ENCODE peak calls at places on chromosome 14, in four cellular contexts. R, C, B and F are unnamed samples.

GRCh38 chr14:98167253-98167652 is 1104.7 kb downstream of the BCL11B start:
- DNase-seq in R (no peak), C (no peak), B (no peak), F (no peak)

GRCh38 chr14:58073516-58073915 is 78.5 kb downstream of the ARMH4 start:
- DNase-seq in R (no peak), C (no peak), B (no peak), F (no peak)

GRCh38 chr14:22981090-22982012 is 1.0 kb downstream of the AJUBA start:
- DNase-seq in R (peak; percentile 52), C (peak; percentile 33), B (no peak), F (no peak)

GRCh38 chr14:82009993-82010392 is 476.3 kb upstream of the SEL1L start:
- DNase-seq in R (no peak), C (no peak), B (no peak), F (no peak)

GRCh38 chr14:61350427-61350826 is 29.0 kb downstream of the PRKCH start:
- DNase-seq in R (no peak), C (no peak), B (no peak), F (no peak)

GRCh38 chr14:59482471-59483331 is 1.5 kb downstream of the L3HYPDH start:
- DNase-seq in R (peak; percentile 83), C (peak; percentile 21), B (no peak), F (peak; percentile 38)

GRCh38 chr14:69997849-69998248 is 118.6 kb downstream of the SMOC1 start:
- DNase-seq in R (peak; percentile 87), C (peak; percentile 29), B (peak; percentile 65), F (no peak)

GRCh38 chr14:98162829-98163228 is 1109.2 kb downstream of the BCL11B start:
- DNase-seq in R (no peak), C (no peak), B (no peak), F (no peak)

GRCh38 chr14:23357261-23357660 is 4.6 kb upstream of the SLC22A17 start:
- DNase-seq in R (no peak), C (no peak), B (no peak), F (no peak)

GRCh38 chr14:105070760-105071137 is 5.5 kb upstream of the GPR132 start:
- DNase-seq in R (no peak), C (no peak), B (no peak), F (no peak)

GRCh38 chr14:81435578-81436295 is 35.6 kb upstream of the STON2 start:
- DNase-seq in R (peak; percentile 26), C (peak; percentile 43), B (peak; percentile 41), F (peak; percentile 46)

GRCh38 chr14:22610931-22611330 is 12.8 kb downstream of the ABHD4 start:
- DNase-seq in R (no peak), C (no peak), B (no peak), F (no peak)

GRCh38 chr14:95104911-95105310 is 52.4 kb downstream of the DICER1 start:
- DNase-seq in R (no peak), C (no peak), B (no peak), F (no peak)

GRCh38 chr14:94009767-94010166 is 12.7 kb downstream of the CCDC197 start:
- DNase-seq in R (no peak), C (no peak), B (no peak), F (no peak)

GRCh38 chr14:71011479-71011878 is 104.2 kb downstream of the PCNX1 start:
- DNase-seq in R (no peak), C (no peak), B (no peak), F (no peak)

GRCh38 chr14:36844443-36844842 is 182.8 kb downstream of the PAX9 start:
- DNase-seq in R (no peak), C (no peak), B (no peak), F (no peak)

GRCh38 chr14:105840266-105841021 is 314.1 kb downstream of the TMEM121 start:
- DNase-seq in R (no peak), C (no peak), B (no peak), F (no peak)

GRCh38 chr14:68546839-68547238 is 246.0 kb downstream of the ZFP36L1 start:
- DNase-seq in R (peak; percentile 25), C (no peak), B (no peak), F (no peak)

GRCh38 chr14:68548194-68549056 is 244.4 kb downstream of the ZFP36L1 start:
- DNase-seq in R (peak; percentile 89), C (peak; percentile 95), B (peak; percentile 48), F (peak; percentile 96)

GRCh38 chr14:68549057-68549421 is 243.8 kb downstream of the ZFP36L1 start:
- DNase-seq in R (peak; percentile 73), C (peak; percentile 57), B (no peak), F (peak; percentile 25)

GRCh38 chr14:68549966-68550705 is 242.7 kb downstream of the ZFP36L1 start:
- DNase-seq in R (peak; percentile 50), C (no peak), B (no peak), F (no peak)

DNA sequence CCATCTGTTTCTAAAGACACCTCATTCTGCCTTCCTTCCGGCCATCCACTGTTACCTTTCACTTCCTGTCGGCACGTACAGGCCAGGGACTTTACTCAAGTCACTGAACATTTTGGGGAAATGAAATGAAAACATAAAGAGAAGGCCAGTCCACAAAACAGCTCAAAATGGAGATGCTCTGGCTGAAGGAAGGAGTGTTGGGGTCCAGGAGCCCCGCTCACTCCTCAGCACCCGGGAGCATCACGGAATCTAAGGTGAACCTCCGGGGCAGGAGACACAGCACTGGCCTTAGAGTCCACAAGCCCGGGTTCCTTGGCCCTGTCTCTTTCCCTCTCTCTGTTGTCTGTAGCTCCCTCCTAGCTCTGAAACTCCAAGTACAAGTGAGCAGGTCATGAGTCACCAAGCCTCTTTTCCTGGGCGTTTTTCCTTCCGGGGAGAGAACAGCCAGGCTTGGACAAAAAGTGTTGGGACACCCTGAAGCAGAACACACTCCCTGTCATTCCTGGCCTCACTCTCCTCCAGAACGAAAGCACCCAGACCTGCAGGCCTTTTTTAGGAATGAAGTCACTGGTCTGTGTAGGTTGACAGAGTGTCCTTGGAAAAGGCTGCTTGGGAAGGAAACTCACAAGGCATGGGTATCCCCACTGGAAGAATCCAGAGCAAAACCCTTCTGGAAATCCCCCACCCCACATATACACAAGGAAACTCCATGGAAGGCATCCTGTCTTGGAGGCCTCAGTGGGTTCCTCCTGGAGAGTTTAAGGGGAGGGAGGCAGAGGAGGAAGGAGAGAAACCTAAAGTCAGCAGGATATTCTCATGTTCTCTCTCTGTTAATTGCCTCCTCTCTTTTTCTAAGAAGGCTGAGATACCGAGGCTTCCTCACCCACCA is 245.3 kb downstream of the ZFP36L1 start:
- DNase-seq in R (peak; percentile 83), C (peak; percentile 75), B (peak; percentile 41), F (peak; percentile 67)
- TF ChIP-seq POLR2A in R (no peak), C (peak; percentile 43), B (no peak), F (no peak)

DNA sequence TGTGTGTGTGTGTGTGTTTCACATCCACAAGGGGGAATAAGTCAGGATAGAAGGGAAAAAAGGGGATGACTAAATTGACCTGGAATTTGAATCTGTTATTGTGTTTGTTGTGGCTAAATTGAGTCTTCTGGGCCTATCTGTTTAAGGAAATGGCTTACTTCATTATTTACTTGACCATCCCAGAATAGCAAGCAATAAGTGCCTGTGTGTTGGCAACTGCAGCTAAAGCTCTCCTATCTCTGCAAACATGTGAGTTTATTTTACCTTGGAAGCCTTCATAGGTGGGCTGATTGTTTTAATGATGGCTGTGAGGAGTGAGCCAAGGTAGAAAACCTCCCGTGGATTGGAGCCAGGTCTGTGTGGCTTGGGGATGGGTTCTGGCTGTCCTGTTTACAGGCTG is 85.2 kb downstream of the SLC24A4 start:
- DNase-seq in R (no peak), C (no peak), B (no peak), F (no peak)
- H3K27ac ChIP-seq in R (no peak overlapping the region), C (no peak overlapping the region), B (peak overlapping the region; percentile 53), F (no peak overlapping the region)

DNA sequence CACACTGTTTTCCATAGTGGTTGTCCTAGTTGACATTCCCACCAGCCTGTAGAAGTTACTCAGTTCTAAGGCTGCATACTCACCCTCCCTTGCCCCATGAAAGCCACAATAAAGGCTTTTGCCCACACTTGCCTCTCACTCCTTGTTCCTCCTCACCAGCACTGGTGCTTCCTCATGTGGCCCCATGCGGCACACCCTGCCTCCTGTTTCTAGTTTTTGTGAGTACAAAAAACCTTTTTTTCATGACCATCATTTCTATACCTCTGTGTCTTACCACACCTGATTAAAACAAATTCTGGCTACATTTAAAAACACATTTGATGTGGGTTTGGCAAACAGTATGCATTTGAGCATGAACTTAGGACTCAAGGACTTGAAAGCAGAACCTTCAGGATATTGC is 40.7 kb upstream of the RIN3 start:
- DNase-seq in R (no peak), C (no peak), B (no peak), F (peak; percentile 14)
- H3K4me1 ChIP-seq in R (peaks cover 42% of the 10 kb centered on the region), C (peaks cover 1% of the 10 kb centered on the region), B (no peaks in the 10 kb centered on the region), F (peaks cover 3% of the 10 kb centered on the region)

DNA sequence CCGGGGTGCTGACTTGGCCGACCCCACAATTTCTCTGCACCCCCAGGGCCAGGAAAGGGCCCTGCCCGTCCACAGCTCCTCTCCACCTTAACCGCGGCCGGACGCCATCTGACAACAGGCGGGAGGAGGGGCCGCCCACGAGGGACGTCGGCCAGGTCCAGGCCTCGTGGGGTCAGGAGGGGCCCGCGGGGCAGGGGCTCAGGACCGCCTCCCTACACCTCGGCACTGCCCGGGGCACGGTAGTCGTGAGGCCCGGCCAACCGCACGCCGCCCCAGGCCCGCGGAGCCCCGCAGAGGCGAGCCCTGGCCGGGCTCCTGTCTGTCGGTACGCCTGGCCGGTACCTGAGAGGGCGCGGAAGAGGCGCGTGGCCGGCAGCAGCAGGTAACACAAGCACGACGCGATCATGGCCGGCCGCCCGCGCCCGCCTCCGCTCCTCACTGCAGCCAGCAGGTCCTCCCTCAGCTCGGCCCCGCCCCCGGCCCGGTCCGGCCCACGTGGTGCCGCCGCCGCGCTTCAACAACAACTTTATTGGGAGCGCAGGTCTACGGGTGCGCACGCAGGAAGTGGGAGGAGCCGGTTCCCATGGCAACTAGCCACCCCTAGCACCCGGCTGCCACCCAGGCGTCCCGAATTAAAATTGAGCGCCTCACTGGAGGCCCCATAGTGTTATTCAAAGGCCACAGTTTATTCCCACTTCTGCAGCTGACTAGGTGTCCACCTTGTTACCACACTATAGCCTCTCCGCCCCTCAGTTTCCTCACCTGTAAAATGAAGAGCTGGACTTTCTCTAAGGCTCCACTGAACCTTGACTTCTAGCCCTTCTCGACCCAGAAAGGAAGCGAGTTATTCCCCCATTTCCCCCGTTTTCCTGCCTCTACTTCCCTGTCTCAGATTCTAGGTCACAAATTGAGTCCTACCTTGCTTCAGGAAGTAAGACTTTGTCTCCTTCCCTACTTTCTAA is at the start of gene ANGEL1:
- DNase-seq in R (peak; percentile 96), C (peak; percentile 94), B (peak; percentile 98), F (peak; percentile 95)
- TF ChIP-seq POLR2A in R (peak; percentile 89), C (peak; percentile 75), B (no peak), F (peak; percentile 75)

GRCh38 chr14:92523752-92524151 is 10.2 kb downstream of the RIN3 start:
- DNase-seq in R (no peak), C (no peak), B (no peak), F (no peak)
- H3K27ac ChIP-seq in R (peak overlapping the region; percentile 28), C (no peak overlapping the region), B (peak overlapping the region; percentile 71), F (no peak overlapping the region)

DNA sequence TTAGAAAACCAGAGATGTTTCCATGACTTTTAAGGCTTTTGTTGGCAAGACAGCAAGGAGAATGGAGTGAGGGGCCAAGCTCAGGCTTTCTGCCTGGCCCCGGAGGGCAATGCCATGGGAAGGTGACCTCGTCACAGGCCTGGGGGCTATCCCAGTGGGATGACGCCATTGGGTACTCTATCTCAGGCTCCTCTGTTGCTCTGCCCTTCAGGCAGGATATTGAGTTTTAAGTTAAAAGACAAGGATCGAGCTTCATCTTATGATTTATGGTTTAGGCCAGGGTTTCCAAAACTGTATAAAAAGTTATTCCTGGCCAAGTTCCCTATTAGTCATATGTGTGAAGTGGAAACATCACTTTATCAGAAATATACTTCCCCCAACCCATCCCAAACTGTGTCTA is 127.8 kb downstream of the ZFP36L1 start:
- DNase-seq in R (no peak), C (no peak), B (no peak), F (no peak)
- H3K4me1 ChIP-seq in R (no peaks in the 10 kb centered on the region), C (peaks cover 31% of the 10 kb centered on the region), B (peaks cover 35% of the 10 kb centered on the region), F (peaks cover 33% of the 10 kb centered on the region)

GRCh38 chr14:101823511-101824120 is 62.1 kb downstream of the PPP2R5C start:
- DNase-seq in R (no peak), C (no peak), B (peak; percentile 49), F (no peak)
- TF ChIP-seq POLR2A in R (no peak), C (no peak), B (no peak), F (no peak)